ENCODE peak calls at places on chromosomes 13 and 19, in seven cellular contexts. M, W, S, N, I, E and U are unnamed samples.

GRCh38 chr13:113845055-113845454 is 18.8 kb downstream of the GAS6 start:
- DNase-seq in S (no peak), N (no peak), E (no peak), W (peak; percentile 31), M (no peak), I (no peak), U (no peak)

GRCh38 chr19:34963531-34964406 is at the start of gene ZNF792:
- DNase-seq in S (peak; percentile 23), M (peak; percentile 34), N (peak; percentile 75), W (peak; percentile 56), E (peak; percentile 70), I (peak; percentile 59), U (peak; percentile 71)

GRCh38 chr19:38142176-38143035 is 81.6 kb downstream of the DPF1 start:
- DNase-seq in N (peak; percentile 84), I (peak; percentile 81), M (peak; percentile 28), W (peak; percentile 33), E (peak; percentile 34), S (peak; percentile 49), U (peak; percentile 79)

GRCh38 chr19:48372904-48373303 is 8.7 kb downstream of the SYNGR4 start:
- DNase-seq in S (no peak), M (no peak), I (peak; percentile 68), E (no peak), W (no peak), N (no peak), U (no peak)

GRCh38 chr19:41913476-41914190 is 14.6 kb downstream of the ERFL start:
- DNase-seq in I (no peak), N (no peak), E (no peak), S (no peak), W (no peak), M (no peak), U (no peak)

GRCh38 chr19:44846455-44847143 is 502 bp downstream of the NECTIN2 start:
- DNase-seq in S (no peak), I (no peak), E (no peak), N (peak; percentile 12), M (no peak), W (no peak), U (no peak)

GRCh38 chr13:87887459-87888123 is 216.4 kb downstream of the SLITRK5 start:
- DNase-seq in M (no peak), I (no peak), E (no peak), N (no peak), W (no peak), S (no peak), U (no peak)

GRCh38 chr13:44667950-44668349 is 91.8 kb upstream of the TSC22D1 start:
- DNase-seq in M (peak; percentile 53), I (no peak), E (no peak), S (no peak), W (no peak), N (no peak), U (no peak)

GRCh38 chr19:6076675-6077463 is 33.4 kb downstream of the RFX2 start:
- DNase-seq in M (peak; percentile 91), S (no peak), W (no peak), E (no peak), I (peak; percentile 35), N (no peak), U (peak; percentile 44)

GRCh38 chr13:39787086-39787487 is 131.6 kb downstream of the COG6 start:
- DNase-seq in M (no peak), I (no peak), W (no peak), E (no peak), N (no peak), S (peak; percentile 18), U (no peak)

GRCh38 chr19:8320564-8321066 is 560 bp downstream of the NDUFA7 start:
- DNase-seq in N (peak; percentile 39), M (no peak), E (no peak), S (no peak), W (peak; percentile 25), I (no peak), U (no peak)

GRCh38 chr19:47109541-47110375 is 3.8 kb downstream of the ZC3H4 start:
- DNase-seq in N (peak; percentile 85), S (no peak), W (no peak), E (no peak), M (peak; percentile 49), I (peak; percentile 60), U (no peak)

GRCh38 chr13:56515441-56515840 is 625.3 kb upstream of the PRR20A start:
- DNase-seq in S (no peak), E (no peak), W (no peak), I (no peak), N (no peak), M (no peak), U (no peak)

GRCh38 chr19:49595819-49596404 is 4.9 kb downstream of the PRR12 start:
- DNase-seq in N (no peak), S (no peak), I (no peak), E (no peak), M (no peak), W (no peak), U (no peak)

GRCh38 chr13:33611016-33611805 is 206.7 kb upstream of the RFC3 start:
- DNase-seq in I (no peak), S (peak; percentile 41), E (peak; percentile 65), W (peak; percentile 83), M (peak; percentile 64), N (no peak), U (no peak)

GRCh38 chr13:99197257-99197651 is 3.4 kb upstream of the UBAC2 start:
- DNase-seq in W (no peak), M (no peak), E (no peak), I (no peak), N (no peak), S (no peak), U (no peak)

GRCh38 chr13:33236021-33236420 is 49.5 kb downstream of the STARD13 start:
- DNase-seq in M (peak; percentile 80), I (no peak), W (no peak), S (no peak), N (no peak), E (no peak), U (peak; percentile 26)

GRCh38 chr13:99281811-99282263 is 23.7 kb upstream of the GPR18 start:
- DNase-seq in S (peak; percentile 76), I (no peak), W (no peak), N (no peak), M (no peak), E (peak; percentile 51), U (no peak)

GRCh38 chr13:41919741-41920487 is 41.0 kb downstream of the VWA8 start:
- DNase-seq in E (no peak), S (no peak), N (no peak), M (no peak), I (no peak), W (no peak), U (no peak)

GRCh38 chr19:1587872-1588271 is 4.8 kb downstream of the MBD3 start:
- DNase-seq in S (no peak), W (peak; percentile 44), N (no peak), M (no peak), E (no peak), I (no peak), U (no peak)

GRCh38 chr19:1592755-1593628 is at the start of gene MBD3:
- DNase-seq in W (peak; percentile 81), M (peak; percentile 93), I (peak; percentile 93), E (peak; percentile 95), N (peak; percentile 91), S (peak; percentile 80), U (peak; percentile 98)

GRCh38 chr19:1592023-1592754 is 476 bp downstream of the MBD3 start:
- DNase-seq in E (peak; percentile 89), I (peak; percentile 90), M (peak; percentile 87), N (peak; percentile 94), W (peak; percentile 78), S (peak; percentile 57), U (peak; percentile 91)

GRCh38 chr19:1591421-1592022 is 1.1 kb downstream of the MBD3 start:
- DNase-seq in N (no peak), W (no peak), E (no peak), I (no peak), M (no peak), S (no peak), U (no peak)

DNA sequence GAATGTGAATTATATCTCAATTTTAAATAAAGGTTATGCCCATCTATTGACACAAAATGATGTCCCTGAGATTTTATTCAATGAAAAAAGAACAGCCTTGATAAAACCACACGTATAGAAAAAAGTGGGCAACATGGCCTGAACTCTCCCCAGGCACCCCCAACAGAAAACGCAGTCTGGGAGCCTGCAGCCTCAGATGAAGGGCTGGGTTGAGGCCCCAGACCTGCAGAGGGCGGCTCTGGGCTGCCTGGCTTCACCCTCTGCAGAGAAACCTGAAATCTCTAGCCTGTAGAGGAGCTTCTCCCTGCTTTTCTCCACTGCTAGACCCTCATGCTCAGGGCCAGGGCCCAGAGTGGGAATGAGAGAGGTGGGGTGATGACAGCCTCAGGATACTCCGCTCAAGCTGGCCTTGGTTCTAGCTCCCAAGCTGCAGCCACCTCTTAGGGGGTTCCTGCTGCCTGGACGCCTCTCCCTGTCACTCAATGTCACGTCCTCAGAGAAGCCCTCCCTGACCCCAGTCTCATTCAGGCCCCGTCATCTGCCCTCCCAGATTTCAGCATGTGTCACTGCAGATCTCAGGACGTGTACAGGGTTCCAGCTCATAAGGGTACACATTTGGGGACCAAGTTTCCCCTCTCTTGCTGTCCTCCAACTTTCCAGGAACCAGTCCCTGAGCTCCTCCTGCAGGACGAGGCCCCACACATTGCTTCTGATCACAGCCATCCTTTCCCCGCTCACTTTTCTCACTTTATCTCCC is 1.8 kb downstream of the MBD3 start:
- DNase-seq in N (peak; percentile 69), I (peak; percentile 33), W (peak; percentile 49), E (no peak), S (no peak), M (no peak), U (no peak)
- TF ChIP-seq POLR2A in N (peak; percentile 58), I (no peak), W (peak; percentile 55), E (no peak), S (no peak), M (no peak), U (peak; percentile 4)

GRCh38 chr19:4568884-4569283 is 9.4 kb upstream of the SEMA6B start:
- DNase-seq in N (no peak), W (no peak), E (no peak), S (no peak), M (no peak), I (no peak), U (no peak)

GRCh38 chr19:4566402-4567051 is 7.0 kb upstream of the SEMA6B start:
- DNase-seq in I (no peak), S (no peak), W (no peak), E (no peak), M (no peak), N (no peak), U (no peak)

GRCh38 chr19:4570423-4570822 is 10.9 kb upstream of the SEMA6B start:
- DNase-seq in W (no peak), M (no peak), S (no peak), N (no peak), E (no peak), I (no peak), U (no peak)

GRCh38 chr19:4570916-4571304 is 11.4 kb upstream of the SEMA6B start:
- DNase-seq in M (no peak), S (no peak), W (no peak), E (no peak), I (no peak), N (no peak), U (no peak)

GRCh38 chr19:4567584-4568071 is 8.1 kb upstream of the SEMA6B start:
- DNase-seq in W (peak; percentile 40), S (peak; percentile 74), I (peak; percentile 80), N (peak; percentile 87), E (peak; percentile 62), M (peak; percentile 20), U (no peak)
- TF ChIP-seq POLR2A in W (no peak), S (no peak), I (no peak), N (no peak), E (no peak), M (no peak), U (no peak)

GRCh38 chr19:662207-662961 is 630 bp downstream of the RNF126 start:
- DNase-seq in M (peak; percentile 38), I (peak; percentile 46), N (peak; percentile 77), E (peak; percentile 68), W (peak; percentile 52), S (no peak), U (no peak)
- TF ChIP-seq POLR2A in M (peak; percentile 12), I (no peak), N (peak; percentile 51), E (no peak), W (peak; percentile 47), S (no peak), U (no peak)

GRCh38 chr19:13381827-13382632 is 124.2 kb downstream of the CACNA1A start:
- DNase-seq in N (peak; percentile 81), I (no peak), W (no peak), E (no peak), S (no peak), M (peak; percentile 4), U (no peak)
- TF ChIP-seq POLR2A in N (no peak), I (no peak), W (no peak), E (no peak), S (no peak), M (no peak), U (no peak)